ENCODE peak calls at places on chromosomes 6 and 20, in ten cellular contexts. E is naive thymus-derived CD4-positive, alpha-beta T cell; S is colonic mucosa; Q is SJSA1; B is effector memory CD4-positive, alpha-beta T cell; Z is neuronal stem cell; J is OCI-LY7; O is heart left ventricle; H is Peyer's patch; L is CD8-positive, alpha-beta T cell. G is an unnamed sample.

GRCh38 chr6:16302721-16303552 is 64.5 kb downstream of the GMPR start:
- DNase-seq in E (no peak), S (no peak), Q (no peak), B (no peak), Z (no peak), J (no peak), O (no peak), H (no peak), L (no peak), G (no peak)

GRCh38 chr6:25111782-25112181 is 167.4 kb upstream of the CARMIL1 start:
- DNase-seq in E (no peak), S (no peak), Q (no peak), B (no peak), Z (no peak), J (no peak), O (no peak), H (no peak), L (no peak), G (no peak)

GRCh38 chr6:167796668-167797031 is 30.1 kb upstream of the AFDN start:
- DNase-seq in E (no peak), S (peak; percentile 71), Q (no peak), B (no peak), Z (no peak), J (no peak), O (no peak), H (peak; percentile 79), L (no peak), G (no peak)

GRCh38 chr6:108884211-108885059 is 36.2 kb downstream of the ARMC2 start:
- DNase-seq in E (no peak), S (no peak), Q (no peak), B (no peak), Z (no peak), J (peak; percentile 31), O (no peak), H (no peak), L (no peak), G (no peak)

GRCh38 chr6:16322666-16323312 is 84.4 kb downstream of the GMPR start:
- DNase-seq in E (peak; percentile 84), S (peak; percentile 53), Q (peak; percentile 56), B (peak; percentile 65), Z (no peak), J (peak; percentile 55), O (peak; percentile 77), H (no peak), L (peak; percentile 54), G (peak; percentile 84)

GRCh38 chr6:71537717-71538116 is 249.1 kb downstream of the OGFRL1 start:
- DNase-seq in E (no peak), S (no peak), Q (no peak), B (no peak), Z (no peak), J (no peak), O (no peak), H (no peak), L (no peak), G (no peak)

GRCh38 chr6:142697912-142698311 is 247.1 kb downstream of the HIVEP2 start:
- DNase-seq in E (no peak), S (no peak), Q (no peak), B (no peak), Z (no peak), J (no peak), O (no peak), H (no peak), L (no peak), G (no peak)

GRCh38 chr6:52720301-52720700 is 43.0 kb downstream of the GSTA2 start:
- DNase-seq in E (no peak), S (no peak), Q (no peak), B (no peak), Z (no peak), J (no peak), O (no peak), H (no peak), L (no peak), G (no peak)

GRCh38 chr20:33983371-33983770 is 10.3 kb upstream of the RALY start:
- DNase-seq in E (no peak), S (no peak), Q (no peak), B (no peak), Z (no peak), J (no peak), O (no peak), H (no peak), L (no peak), G (no peak)

GRCh38 chr20:33985830-33986229 is 7.9 kb upstream of the RALY start:
- DNase-seq in E (no peak), S (no peak), Q (no peak), B (no peak), Z (no peak), J (no peak), O (no peak), H (no peak), L (no peak), G (no peak)

GRCh38 chr20:33981964-33982363 is 11.7 kb upstream of the RALY start:
- DNase-seq in E (no peak), S (no peak), Q (no peak), B (no peak), Z (no peak), J (no peak), O (no peak), H (no peak), L (no peak), G (no peak)

GRCh38 chr20:33985280-33985679 is 8.4 kb upstream of the RALY start:
- DNase-seq in E (no peak), S (no peak), Q (no peak), B (no peak), Z (no peak), J (no peak), O (no peak), H (no peak), L (no peak), G (no peak)

GRCh38 chr20:33984320-33984719 is 9.4 kb upstream of the RALY start:
- DNase-seq in E (no peak), S (no peak), Q (no peak), B (no peak), Z (no peak), J (no peak), O (no peak), H (no peak), L (no peak), G (no peak)
- H3K4me1 ChIP-seq in E (no peaks in the 10 kb centered on the region), S (no peaks in the 10 kb centered on the region), Q (peaks cover 7% of the 10 kb centered on the region), B (no peaks in the 10 kb centered on the region), Z (no peaks in the 10 kb centered on the region), J (no peaks in the 10 kb centered on the region), O (no peaks in the 10 kb centered on the region), H (no peaks in the 10 kb centered on the region), L (no peaks in the 10 kb centered on the region), G (no peaks in the 10 kb centered on the region)

DNA sequence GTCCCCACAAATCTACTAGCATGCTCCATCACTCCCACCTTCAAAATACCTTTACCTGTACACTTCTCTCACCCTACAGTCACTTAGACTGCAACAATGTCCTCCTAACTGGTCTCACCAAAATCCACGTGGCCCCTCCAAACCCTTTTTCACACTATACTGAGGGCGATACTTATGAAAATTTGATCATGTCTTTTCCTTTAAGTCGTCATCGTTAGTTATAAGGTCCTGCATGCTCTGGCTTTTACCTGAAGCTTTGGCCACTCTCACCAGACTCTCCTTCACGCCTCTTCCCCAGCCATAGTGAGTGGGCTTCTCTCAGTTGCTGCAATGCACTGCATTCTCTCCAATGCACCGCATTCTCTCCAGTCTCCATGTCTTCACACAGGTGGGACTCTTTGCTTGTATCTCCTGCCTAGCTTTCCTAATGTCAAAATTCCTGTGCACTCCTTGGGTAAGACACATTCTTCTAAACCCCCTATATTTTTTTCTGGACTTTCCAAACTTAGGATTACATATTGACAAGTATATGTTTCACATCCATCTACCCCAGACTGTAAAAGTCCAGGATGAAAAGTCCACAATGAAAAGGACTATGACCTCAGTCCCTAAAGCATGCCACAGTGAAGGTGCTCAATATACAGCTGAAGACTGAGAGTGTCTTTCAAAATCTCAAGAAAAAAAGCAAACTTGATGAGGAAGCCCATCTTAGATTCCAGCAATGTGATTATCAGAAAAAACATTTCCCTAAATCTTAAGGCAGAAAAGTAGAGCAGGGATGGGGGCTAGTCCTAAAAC is 24.7 kb downstream of the PTPRK start:
- DNase-seq in E (no peak), S (no peak), Q (no peak), B (no peak), Z (no peak), J (no peak), O (no peak), H (no peak), L (no peak), G (no peak)
- H3K4me1 ChIP-seq in E (no peaks in the 10 kb centered on the region), S (peaks cover 24% of the 10 kb centered on the region), Q (peaks cover 24% of the 10 kb centered on the region), B (no peaks in the 10 kb centered on the region), Z (peaks cover 9% of the 10 kb centered on the region), J (no peaks in the 10 kb centered on the region), O (peaks cover 18% of the 10 kb centered on the region), H (no peaks in the 10 kb centered on the region), L (no peaks in the 10 kb centered on the region), G (peaks cover 17% of the 10 kb centered on the region)

GRCh38 chr6:106693343-106693742 is 64.0 kb downstream of the QRSL1 start:
- DNase-seq in E (no peak), S (no peak), Q (no peak), B (no peak), Z (no peak), J (no peak), O (no peak), H (no peak), L (no peak), G (no peak)

GRCh38 chr6:106688177-106688951 is 59.0 kb downstream of the QRSL1 start:
- DNase-seq in E (no peak), S (no peak), Q (no peak), B (no peak), Z (no peak), J (peak; percentile 59), O (no peak), H (no peak), L (no peak), G (no peak)

GRCh38 chr6:106694343-106694742 is 65.0 kb downstream of the QRSL1 start:
- DNase-seq in E (no peak), S (no peak), Q (no peak), B (no peak), Z (no peak), J (peak; percentile 47), O (no peak), H (peak; percentile 54), L (no peak), G (no peak)

GRCh38 chr6:106692112-106692822 is 62.9 kb downstream of the QRSL1 start:
- DNase-seq in E (no peak), S (peak; percentile 53), Q (peak; percentile 66), B (no peak), Z (peak; percentile 20), J (no peak), O (no peak), H (no peak), L (no peak), G (no peak)

GRCh38 chr6:106692823-106693216 is 63.4 kb downstream of the QRSL1 start:
- DNase-seq in E (no peak), S (no peak), Q (no peak), B (no peak), Z (no peak), J (no peak), O (no peak), H (no peak), L (no peak), G (no peak)
- H3K4me1 ChIP-seq in E (no peaks in the 10 kb centered on the region), S (no peaks in the 10 kb centered on the region), Q (peaks cover 17% of the 10 kb centered on the region), B (no peaks in the 10 kb centered on the region), Z (peaks cover 2% of the 10 kb centered on the region), J (peaks cover 61% of the 10 kb centered on the region), O (no peaks in the 10 kb centered on the region), H (no peaks in the 10 kb centered on the region), L (no peaks in the 10 kb centered on the region), G (no peaks in the 10 kb centered on the region)

DNA sequence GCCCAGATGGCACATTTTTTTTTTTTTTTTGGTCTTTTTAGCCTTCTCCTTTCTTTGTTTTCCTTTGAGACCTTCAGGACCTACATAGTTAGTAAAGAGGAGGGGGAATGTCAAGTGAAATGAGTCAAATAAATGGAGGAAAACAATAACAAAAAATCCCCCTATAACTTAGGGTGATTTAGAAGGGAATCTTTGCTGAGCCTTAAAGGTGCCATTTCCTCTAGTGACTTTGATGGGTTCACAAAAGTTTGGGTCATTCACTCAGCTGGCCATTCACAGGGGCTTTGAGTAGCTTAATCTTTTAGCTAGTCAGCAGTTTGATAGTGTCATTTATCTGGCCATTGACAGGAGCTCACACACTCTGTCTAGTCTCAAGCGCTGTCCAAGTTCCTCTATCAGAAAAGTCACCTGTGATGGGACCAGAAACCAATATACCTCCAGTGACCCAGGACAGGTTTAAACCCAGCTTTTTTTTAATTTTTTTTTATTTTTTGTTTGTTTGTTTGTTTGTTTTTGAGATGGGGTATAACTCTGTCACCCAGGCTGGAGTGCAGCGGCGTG is 275.1 kb upstream of the PRDM1 start:
- DNase-seq in E (no peak), S (no peak), Q (no peak), B (no peak), Z (no peak), J (no peak), O (no peak), H (no peak), L (no peak), G (no peak)
- H3K4me1 ChIP-seq in E (no peaks in the 10 kb centered on the region), S (peaks cover 3% of the 10 kb centered on the region), Q (peaks cover 19% of the 10 kb centered on the region), B (peaks cover 26% of the 10 kb centered on the region), Z (peaks cover 7% of the 10 kb centered on the region), J (peaks cover 24% of the 10 kb centered on the region), O (peaks cover 17% of the 10 kb centered on the region), H (no peaks in the 10 kb centered on the region), L (no peaks in the 10 kb centered on the region), G (peaks cover 12% of the 10 kb centered on the region)

G was measured in heart right ventricle.